ENCODE peak calls at places on chromosomes 12 and 14, in four cellular contexts. S, I, A and Z are unnamed samples.

GRCh38 chr14:21268612-21269251 is 510 bp downstream of the HNRNPC start:
- DNase-seq in S (peak), I (no peak), A (peak), Z (no peak)

GRCh38 chr14:79134346-79134745 is 964.2 kb downstream of the NRXN3 start:
- DNase-seq in S (no peak), I (no peak), A (no peak), Z (no peak)

GRCh38 chr14:75294649-75295033 is 16.0 kb downstream of the FOS start:
- DNase-seq in S (no peak), I (peak), A (no peak), Z (no peak)

GRCh38 chr12:75974323-75975273 is 57.0 kb downstream of the PHLDA1 start:
- DNase-seq in S (peak), I (no peak), A (no peak), Z (no peak)

GRCh38 chr12:11753151-11753501 is 103.7 kb downstream of the ETV6 start:
- DNase-seq in S (no peak), I (peak), A (no peak), Z (no peak)

GRCh38 chr14:50344116-50344775 is 32.1 kb downstream of the DMAC2L start:
- DNase-seq in S (no peak), I (no peak), A (no peak), Z (no peak)

GRCh38 chr12:111584959-111585358 is 14.2 kb downstream of the ATXN2 start:
- DNase-seq in S (no peak), I (no peak), A (no peak), Z (no peak)

GRCh38 chr12:38384816-38385491 is 68.4 kb downstream of the ALG10B start:
- DNase-seq in S (peak), I (peak), A (no peak), Z (no peak)

GRCh38 chr14:61596985-61597384 is 98.3 kb upstream of the HIF1A start:
- DNase-seq in S (no peak), I (no peak), A (no peak), Z (no peak)

GRCh38 chr14:100417466-100417865 is 94.3 kb downstream of the SLC25A47 start:
- DNase-seq in S (peak), I (peak), A (peak), Z (peak)

GRCh38 chr12:4852911-4853310 is 56.8 kb upstream of the KCNA1 start:
- DNase-seq in S (no peak), I (no peak), A (no peak), Z (no peak)

GRCh38 chr14:61420326-61420725 is 98.9 kb downstream of the PRKCH start:
- DNase-seq in S (no peak), I (no peak), A (no peak), Z (no peak)

GRCh38 chr12:76462668-76463224 is 96.8 kb downstream of the OSBPL8 start:
- DNase-seq in S (peak), I (no peak), A (no peak), Z (no peak)

GRCh38 chr12:1855241-1855640 is 34.9 kb downstream of the LRTM2 start:
- DNase-seq in S (no peak), I (no peak), A (no peak), Z (no peak)

GRCh38 chr12:132747395-132747794 is 14.2 kb downstream of the ANKLE2 start:
- DNase-seq in S (no peak), I (no peak), A (no peak), Z (no peak)
- TF ChIP-seq ELF4 in S (no peak), I (no peak), A (no peak), Z (no peak)

GRCh38 chr12:116138781-116139180 is 138.7 kb downstream of the MED13L start:
- DNase-seq in S (no peak), I (no peak), A (no peak), Z (no peak)

GRCh38 chr12:116140559-116140958 is 136.9 kb downstream of the MED13L start:
- DNase-seq in S (no peak), I (no peak), A (no peak), Z (no peak)

GRCh38 chr12:116142936-116143882 is 134.3 kb downstream of the MED13L start:
- DNase-seq in S (no peak), I (no peak), A (no peak), Z (no peak)

GRCh38 chr12:116141833-116142162 is 135.7 kb downstream of the MED13L start:
- DNase-seq in S (no peak), I (no peak), A (no peak), Z (no peak)

GRCh38 chr12:116141110-116141832 is 136.2 kb downstream of the MED13L start:
- DNase-seq in S (no peak), I (no peak), A (no peak), Z (no peak)
- TF ChIP-seq ELF4 in S (no peak), I (no peak), A (no peak), Z (no peak)

DNA sequence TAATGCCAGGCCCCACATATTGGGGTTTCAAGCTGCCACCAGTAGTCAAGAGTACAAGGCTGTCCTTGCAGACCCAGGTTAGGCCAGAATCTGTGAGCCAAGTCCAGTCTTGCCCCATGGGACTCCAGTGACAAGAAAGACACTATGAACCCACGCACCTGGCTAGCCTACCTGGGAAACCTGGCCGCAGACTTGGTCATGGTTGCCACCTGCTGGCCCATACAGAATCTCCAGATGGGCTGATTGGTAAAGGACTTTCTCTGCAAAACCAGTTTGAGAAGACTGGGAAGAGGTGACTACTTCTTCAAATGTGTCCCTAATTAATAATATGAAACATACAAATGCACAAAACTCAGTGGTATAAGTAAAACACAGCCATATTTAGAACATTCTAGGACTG is 398.4 kb upstream of the FLRT2 start:
- DNase-seq in S (no peak), I (peak), A (no peak), Z (no peak)
- TF ChIP-seq ELF4 in S (no peak), I (no peak), A (no peak), Z (no peak)

GRCh38 chr12:124297856-124298255 is 3.0 kb downstream of the RFLNA start:
- DNase-seq in S (no peak), I (no peak), A (no peak), Z (no peak)
- TF ChIP-seq ELF4 in S (no peak), I (no peak), A (no peak), Z (no peak)

GRCh38 chr14:103834956-103835355 is 12.4 kb downstream of the PPP1R13B start:
- DNase-seq in S (no peak), I (no peak), A (no peak), Z (no peak)
- TF ChIP-seq ELF4 in S (no peak), I (no peak), A (no peak), Z (no peak)

DNA sequence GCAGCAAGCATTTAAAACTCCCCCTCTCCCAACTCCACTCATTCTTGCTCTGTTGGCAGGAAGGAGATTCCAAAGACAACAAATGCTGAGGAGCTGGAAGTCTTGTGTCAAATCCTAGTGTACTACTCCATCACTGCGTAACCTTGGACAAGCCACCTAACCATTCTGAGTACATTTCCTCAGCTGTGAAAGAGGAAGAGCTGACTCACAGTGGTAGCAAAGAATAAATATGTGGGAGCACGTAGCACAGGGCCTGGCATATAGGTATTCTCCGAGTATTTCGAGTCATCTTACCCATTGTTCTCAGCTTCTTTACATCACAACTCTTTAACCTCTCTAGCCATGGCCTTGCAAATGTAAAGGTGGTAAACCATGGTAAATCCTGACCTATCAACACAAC is 28.7 kb downstream of the EGLN3 start:
- DNase-seq in S (no peak), I (no peak), A (no peak), Z (no peak)
- TF ChIP-seq ELF4 in S (no peak), I (no peak), A (no peak), Z (no peak)

GRCh38 chr12:123767613-123768012 is 5.5 kb downstream of the DNAH10 start:
- DNase-seq in S (no peak), I (no peak), A (no peak), Z (no peak)
- TF ChIP-seq ELF4 in S (no peak), I (no peak), A (no peak), Z (no peak)

GRCh38 chr12:19198272-19198671 is 68.7 kb downstream of the PLEKHA5 start:
- DNase-seq in S (no peak), I (no peak), A (no peak), Z (no peak)

GRCh38 chr12:19196959-19197630 is 67.6 kb downstream of the PLEKHA5 start:
- DNase-seq in S (no peak), I (no peak), A (no peak), Z (no peak)

GRCh38 chr12:19192709-19193108 is 63.2 kb downstream of the PLEKHA5 start:
- DNase-seq in S (no peak), I (no peak), A (no peak), Z (no peak)

GRCh38 chr12:19191563-19191962 is 62.0 kb downstream of the PLEKHA5 start:
- DNase-seq in S (no peak), I (no peak), A (no peak), Z (no peak)

DNA sequence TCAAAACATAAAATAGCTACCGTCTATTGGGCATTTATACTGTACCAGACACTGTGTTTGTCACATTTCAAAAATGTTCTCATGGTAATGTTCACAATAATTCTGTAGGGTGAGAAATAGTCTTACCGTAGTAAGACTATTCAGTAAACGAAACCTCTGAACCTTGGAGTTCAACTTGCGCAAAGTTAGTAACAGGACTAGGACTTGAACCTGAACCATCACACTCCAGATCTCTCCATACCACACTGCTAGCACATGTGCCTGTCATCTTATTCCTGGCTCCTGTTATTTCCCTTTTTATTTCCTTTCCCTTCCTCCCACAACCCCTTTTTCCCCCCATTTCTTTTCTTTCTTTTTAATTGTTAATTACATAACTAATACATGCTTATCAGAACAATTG is 65.4 kb downstream of the PLEKHA5 start:
- DNase-seq in S (no peak), I (no peak), A (no peak), Z (no peak)
- TF ChIP-seq ELF4 in S (no peak), I (no peak), A (no peak), Z (no peak)

GRCh38 chr12:58504539-58504938 is 415.8 kb downstream of the LRIG3 start:
- DNase-seq in S (no peak), I (no peak), A (no peak), Z (no peak)

GRCh38 chr12:58502857-58503256 is 417.4 kb downstream of the LRIG3 start:
- DNase-seq in S (no peak), I (no peak), A (no peak), Z (no peak)

GRCh38 chr12:58503731-58504520 is 416.4 kb downstream of the LRIG3 start:
- DNase-seq in S (no peak), I (no peak), A (no peak), Z (no peak)

GRCh38 chr12:58500399-58500798 is 419.9 kb downstream of the LRIG3 start:
- DNase-seq in S (no peak), I (no peak), A (no peak), Z (no peak)

DNA sequence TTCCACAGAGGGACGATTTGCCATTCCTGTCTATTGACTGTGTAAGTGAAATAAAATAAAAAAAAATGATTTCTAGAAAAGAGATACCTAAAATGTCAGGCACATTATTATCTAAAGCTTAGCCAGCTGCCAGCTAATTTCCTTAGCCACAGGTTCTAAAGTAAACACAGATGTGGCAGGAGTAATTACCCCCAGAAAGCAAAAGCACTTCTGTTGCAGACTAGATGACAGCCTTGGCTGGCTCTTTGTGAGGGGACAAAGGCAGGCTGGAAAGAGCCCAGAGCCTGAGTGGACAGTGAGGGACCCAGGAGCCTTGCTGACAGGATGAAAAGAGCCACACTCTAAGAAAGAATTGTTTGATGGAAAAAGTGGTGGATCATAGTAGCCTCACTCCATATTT is 418.1 kb downstream of the LRIG3 start:
- DNase-seq in S (no peak), I (no peak), A (no peak), Z (no peak)
- TF ChIP-seq ELF4 in S (no peak), I (no peak), A (no peak), Z (no peak)